ENCODE peak calls at places on chromosomes 4 and X, in nine cellular contexts. U is tibial nerve, K is K562, J is A549, C is stomach, R is transverse colon, I is ovary, O is H1, Y is suprapubic skin. A is an unnamed sample.

GRCh38 chr4:61003301-61003700 is 196.8 kb upstream of the ADGRL3 start:
- DNase-seq in U (no peak), K (no peak), J (no peak), C (no peak), R (no peak), I (no peak), O (no peak), Y (no peak), A (no peak)

GRCh38 chrX:68938244-68939004 is 109.6 kb downstream of the EFNB1 start:
- DNase-seq in U (no peak), K (no peak), J (no peak), C (no peak), R (peak; percentile 4), I (peak; percentile 34), O (peak; percentile 30), Y (peak; percentile 43), A (no peak)

GRCh38 chrX:65781845-65782244 is 114.4 kb downstream of the MSN start:
- DNase-seq in U (no peak), K (no peak), J (no peak), C (no peak), R (no peak), I (no peak), O (no peak), Y (no peak), A (no peak)

GRCh38 chr4:126778348-126778747 is 854.4 kb upstream of the INTU start:
- DNase-seq in U (no peak), K (peak; percentile 35), J (no peak), C (no peak), R (no peak), I (no peak), O (no peak), Y (no peak), A (no peak)

GRCh38 chrX:44440006-44440405 is 96.5 kb upstream of the EFHC2 start:
- DNase-seq in U (no peak), K (no peak), J (no peak), C (no peak), R (no peak), I (no peak), O (no peak), Y (no peak), A (no peak)

GRCh38 chr4:158811704-158812103 is 42.9 kb downstream of the FNIP2 start:
- DNase-seq in U (peak; percentile 53), K (peak; percentile 35), J (no peak), C (peak; percentile 50), R (peak; percentile 53), I (no peak), O (no peak), Y (no peak), A (no peak)

GRCh38 chrX:153766871-153767673 is 3.0 kb downstream of the PLXNB3 start:
- DNase-seq in U (no peak), K (peak; percentile 2), J (no peak), C (no peak), R (peak; percentile 8), I (peak; percentile 29), O (no peak), Y (peak; percentile 59), A (no peak)

GRCh38 chr4:83255584-83255983 is 29.0 kb downstream of the COQ2 start:
- DNase-seq in U (no peak), K (no peak), J (peak; percentile 32), C (no peak), R (no peak), I (no peak), O (no peak), Y (no peak), A (no peak)

GRCh38 chr4:124203613-124204284 is 508.8 kb downstream of the ANKRD50 start:
- DNase-seq in U (no peak), K (no peak), J (no peak), C (no peak), R (no peak), I (no peak), O (no peak), Y (no peak), A (no peak)

GRCh38 chr4:105140684-105141490 is 5.8 kb upstream of the TET2 start:
- DNase-seq in U (peak; percentile 43), K (peak; percentile 48), J (peak; percentile 26), C (no peak), R (peak; percentile 18), I (no peak), O (no peak), Y (no peak), A (peak; percentile 34)

GRCh38 chrX:115560978-115561604 is at the start of gene PLS3:
- DNase-seq in U (peak; percentile 64), K (no peak), J (peak; percentile 89), C (peak; percentile 76), R (peak; percentile 72), I (peak; percentile 89), O (peak; percentile 81), Y (peak; percentile 77), A (peak; percentile 84)

GRCh38 chrX:115559672-115560071 is 1.3 kb upstream of the PLS3 start:
- DNase-seq in U (peak; percentile 7), K (no peak), J (peak; percentile 40), C (no peak), R (no peak), I (no peak), O (no peak), Y (no peak), A (no peak)

GRCh38 chrX:115561605-115562491 is 874 bp downstream of the PLS3 start:
- DNase-seq in U (peak; percentile 14), K (peak; percentile 5), J (peak; percentile 33), C (peak; percentile 28), R (peak; percentile 21), I (peak; percentile 75), O (peak; percentile 52), Y (peak; percentile 66), A (peak; percentile 86)

GRCh38 chrX:115562492-115562872 is 1.5 kb downstream of the PLS3 start:
- DNase-seq in U (no peak), K (no peak), J (peak; percentile 19), C (no peak), R (no peak), I (no peak), O (no peak), Y (no peak), A (no peak)

DNA sequence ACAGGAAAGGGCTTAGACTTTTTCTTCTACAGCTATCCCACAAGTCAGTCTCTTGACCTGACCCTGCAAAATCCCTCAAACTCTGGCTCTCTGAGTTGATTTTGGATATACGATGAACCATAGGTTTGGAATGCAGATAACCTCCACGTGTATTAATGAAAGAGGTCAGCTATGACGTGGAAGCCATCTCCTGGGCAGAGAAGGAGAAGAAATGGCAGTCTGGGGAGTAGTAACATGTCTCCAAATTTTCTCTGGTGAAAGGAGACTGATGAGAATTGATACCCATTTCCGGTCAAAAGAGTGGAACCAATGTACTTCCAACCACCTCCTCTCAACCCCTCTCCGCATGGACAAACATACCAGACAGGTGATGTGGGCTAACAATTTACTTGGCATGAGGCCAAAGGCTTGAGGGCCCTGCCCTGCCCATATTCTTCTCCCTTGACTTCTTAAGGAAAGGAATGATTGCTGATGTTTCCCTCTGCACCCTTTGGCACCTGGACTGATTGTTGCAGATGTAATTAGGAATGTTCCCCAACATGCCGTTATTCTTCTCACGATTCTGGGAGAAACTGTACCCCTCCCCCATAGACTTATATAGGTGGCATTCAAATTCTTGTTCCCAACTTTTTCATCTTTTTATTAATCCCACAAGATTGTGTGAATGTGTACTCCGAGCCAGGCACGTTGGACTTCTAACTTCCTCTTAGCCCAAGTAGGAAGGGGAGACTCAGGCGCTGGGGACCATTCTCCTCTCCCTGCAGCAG is 580 bp upstream of the PLS3 start:
- DNase-seq in U (no peak), K (no peak), J (peak; percentile 60), C (no peak), R (no peak), I (no peak), O (no peak), Y (no peak), A (peak; percentile 60)
- H3K4me3 ChIP-seq in U (peak overlapping the region; percentile 47), K (no peak overlapping the region), J (peak overlapping the region; percentile 83), C (peak overlapping the region; percentile 54), R (peak overlapping the region; percentile 57), I (peak overlapping the region; percentile 53), O (peak overlapping the region; percentile 93), Y (peak overlapping the region; percentile 62), A (peak overlapping the region; percentile 64)

DNA sequence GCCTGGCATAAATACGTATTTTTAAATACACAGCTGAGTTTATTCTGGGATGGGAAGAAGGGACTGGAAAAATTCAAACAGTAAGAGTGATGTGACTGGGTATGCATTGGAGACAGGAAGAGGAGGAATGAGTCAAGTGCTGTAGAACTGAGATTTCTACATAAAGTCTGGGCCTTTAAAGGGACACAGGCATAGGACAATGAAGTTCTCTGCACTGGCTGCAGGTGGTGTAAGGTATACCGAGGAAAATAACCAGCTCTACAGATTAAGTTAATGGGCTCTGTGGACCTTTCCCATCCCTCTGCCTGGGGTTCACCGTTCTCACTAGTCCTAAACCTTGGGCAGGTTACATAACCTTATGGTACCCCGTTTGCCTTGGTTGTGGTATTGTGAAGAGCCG is 68.7 kb downstream of the DHX15 start:
- DNase-seq in U (no peak), K (no peak), J (no peak), C (no peak), R (no peak), I (no peak), O (no peak), Y (no peak), A (no peak)
- TF ChIP-seq EP300 in U (no peak), K (no peak), J (no peak), C (no peak), R (no peak), I (no peak), O (no peak), Y (no peak), A (no peak)

DNA sequence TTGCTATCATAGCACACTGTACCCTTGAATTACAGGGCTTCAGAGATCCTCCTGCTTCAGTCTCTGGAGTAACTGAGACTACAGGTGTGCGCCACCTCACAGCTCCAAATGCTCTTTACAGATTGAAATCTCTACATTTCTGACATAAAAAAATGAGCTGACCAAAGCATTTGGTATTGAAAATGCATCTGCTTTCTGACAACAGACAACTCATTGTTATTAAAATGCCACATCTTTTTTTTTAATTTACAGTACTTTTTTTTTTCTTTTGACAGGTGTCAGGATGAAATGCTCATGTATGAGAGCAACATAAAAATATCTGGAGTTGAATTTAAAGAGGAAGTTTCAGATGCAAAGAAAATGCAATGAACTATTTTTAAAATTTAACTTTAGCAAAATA is 764.5 kb downstream of the TRAM1L1 start:
- DNase-seq in U (no peak), K (no peak), J (no peak), C (no peak), R (no peak), I (no peak), O (no peak), Y (no peak), A (no peak)
- H3K4me3 ChIP-seq in U (no peak overlapping the region), K (no peak overlapping the region), J (no peak overlapping the region), C (no peak overlapping the region), R (no peak overlapping the region), I (no peak overlapping the region), O (no peak overlapping the region), Y (no peak overlapping the region), A (no peak overlapping the region)

DNA sequence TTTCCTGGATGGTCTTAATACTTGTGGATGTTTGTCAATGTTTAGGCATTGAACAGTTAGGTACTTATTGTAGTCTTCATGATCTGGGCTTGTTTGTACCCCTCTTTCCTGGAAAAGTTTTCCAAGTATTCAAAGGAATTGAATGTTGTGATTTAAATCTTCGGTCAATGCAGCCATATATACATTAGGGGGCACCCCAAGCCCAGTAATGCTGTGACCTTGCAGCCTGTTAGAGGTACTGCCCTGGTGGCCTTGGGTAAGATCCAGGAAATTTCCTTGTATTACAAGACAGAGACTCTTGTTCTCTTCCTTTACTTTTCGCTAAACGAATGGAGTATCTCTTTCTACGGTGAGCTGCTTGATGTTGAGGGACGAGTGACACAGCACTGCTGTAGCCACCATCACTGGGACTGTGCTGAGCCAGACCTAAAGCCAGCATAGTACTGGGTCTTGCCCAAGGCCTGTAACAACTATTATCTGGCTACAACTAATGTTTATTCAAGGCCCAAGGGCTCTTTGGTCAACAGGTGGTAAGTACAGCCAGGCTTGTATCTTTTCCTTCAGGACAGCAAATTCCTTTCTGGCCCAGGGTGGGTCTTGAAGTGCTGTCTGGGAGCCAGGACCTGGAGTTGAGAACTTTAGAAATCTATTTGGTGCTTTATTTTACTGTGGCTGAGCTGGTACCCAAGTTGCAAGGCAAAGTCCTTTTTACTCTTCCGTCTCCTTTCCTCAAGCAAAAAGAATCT is 118.3 kb upstream of the ATOH1 start:
- DNase-seq in U (no peak), K (no peak), J (no peak), C (no peak), R (no peak), I (no peak), O (no peak), Y (no peak), A (no peak)
- TF ChIP-seq EP300 in U (no peak), K (no peak), J (no peak), C (no peak), R (no peak), I (no peak), O (no peak), Y (no peak), A (no peak)

A was measured in upper lobe of left lung.